ENCODE peak calls at places on chromosome 1, in four cellular contexts. R is neural progenitor cell, D is mesendoderm, T is HepG2. L is an unnamed sample.

GRCh38 chr1:117013310-117013850 is 11.8 kb downstream of the CD101 start:
- DNase-seq in D (no peak), T (no peak), R (no peak), L (no peak)

GRCh38 chr1:156926175-156926574 is 5.7 kb downstream of the LRRC71 start:
- DNase-seq in R (no peak), T (no peak), D (peak; percentile 36), L (no peak)

GRCh38 chr1:93938461-93939145 is 29.4 kb upstream of the GCLM start:
- DNase-seq in R (no peak), D (no peak), T (no peak), L (no peak)

GRCh38 chr1:10836726-10837125 is 40.3 kb upstream of the CASZ1 start:
- DNase-seq in R (no peak), T (no peak), D (no peak), L (no peak)

GRCh38 chr1:217647791-217648190 is 16.6 kb downstream of the SPATA17 start:
- DNase-seq in T (no peak), D (no peak), R (no peak), L (no peak)

GRCh38 chr1:179812501-179813292 is 64.9 kb downstream of the TOR1AIP2 start:
- DNase-seq in D (no peak), R (no peak), T (no peak), L (no peak)

GRCh38 chr1:156115514-156116374 is 1.2 kb downstream of the LMNA start:
- DNase-seq in R (peak; percentile 55), T (peak; percentile 41), D (peak; percentile 81), L (no peak)

GRCh38 chr1:114199017-114199594 is 45.4 kb upstream of the SYT6 start:
- DNase-seq in D (no peak), T (no peak), R (no peak), L (no peak)

GRCh38 chr1:54356680-54357147 is 49.5 kb downstream of the SSBP3 start:
- DNase-seq in R (no peak), D (no peak), T (no peak), L (no peak)

GRCh38 chr1:154619181-154619948 is 11.4 kb upstream of the ADAR start:
- DNase-seq in T (no peak), R (no peak), D (no peak), L (no peak)

GRCh38 chr1:171743014-171743870 is 1.4 kb upstream of the VAMP4 start:
- DNase-seq in D (no peak), R (no peak), T (no peak), L (no peak)

GRCh38 chr1:24803220-24803619 is 58.0 kb downstream of the CLIC4 start:
- DNase-seq in T (no peak), D (no peak), R (no peak), L (no peak)

GRCh38 chr1:79005945-79006344 is 585 bp downstream of the ADGRL4 start:
- DNase-seq in R (peak; percentile 5), T (no peak), D (no peak), L (no peak)

GRCh38 chr1:47725000-47725731 is 272.0 kb downstream of the TRABD2B start:
- DNase-seq in R (peak; percentile 64), D (peak; percentile 69), T (no peak), L (no peak)

GRCh38 chr1:32716312-32717126 is 13.9 kb upstream of the SYNC start:
- DNase-seq in D (peak; percentile 98), T (peak; percentile 89), R (peak; percentile 86), L (peak; percentile 96)

GRCh38 chr1:43348343-43348808 is 10.4 kb upstream of the CDC20 start:
- DNase-seq in D (no peak), T (peak; percentile 26), R (no peak), L (no peak)

GRCh38 chr1:231028676-231029075 is 11.4 kb downstream of the FAM89A start:
- DNase-seq in T (no peak), D (peak; percentile 26), R (peak; percentile 71), L (no peak)

GRCh38 chr1:178542554-178543290 is 29.8 kb downstream of the TEX35 start:
- DNase-seq in T (peak; percentile 67), R (peak; percentile 91), D (peak; percentile 91), L (peak; percentile 88)

GRCh38 chr1:8988618-8988967 is 37.6 kb downstream of the SLC2A7 start:
- DNase-seq in T (no peak), R (no peak), D (no peak), L (no peak)

GRCh38 chr1:149845416-149845815 is 54.0 kb upstream of the BOLA1 start:
- DNase-seq in R (peak; percentile 20), D (peak; percentile 91), T (no peak), L (peak; percentile 94)

GRCh38 chr1:245583575-245584330 is 429.0 kb downstream of the KIF26B start:
- DNase-seq in D (no peak), T (no peak), R (no peak), L (no peak)

GRCh38 chr1:16156848-16157495 is 1.1 kb upstream of the EPHA2 start:
- DNase-seq in R (no peak), D (peak; percentile 75), T (peak; percentile 55), L (no peak)

GRCh38 chr1:89608627-89609338 is 24.1 kb upstream of the LRRC8C start:
- DNase-seq in D (no peak), T (no peak), R (no peak), L (no peak)

GRCh38 chr1:214416417-214417212 is 134.8 kb downstream of the PTPN14 start:
- DNase-seq in D (no peak), R (no peak), T (no peak), L (no peak)

GRCh38 chr1:185419718-185420117 is 102.7 kb upstream of the IVNS1ABP start:
- DNase-seq in R (no peak), D (no peak), T (no peak), L (no peak)

GRCh38 chr1:150550222-150551048 is 1.2 kb downstream of the ADAMTSL4 start:
- DNase-seq in D (peak; percentile 68), R (peak; percentile 13), T (no peak), L (no peak)

GRCh38 chr1:241352401-241352800 is 4.6 kb downstream of the RGS7 start:
- DNase-seq in D (no peak), R (no peak), T (no peak), L (no peak)

GRCh38 chr1:19743793-19744192 is 55.9 kb downstream of the TMCO4 start:
- DNase-seq in D (no peak), R (no peak), T (no peak), L (no peak)

GRCh38 chr1:217953922-217954321 is 322.8 kb downstream of the SPATA17 start:
- DNase-seq in D (no peak), R (no peak), T (no peak), L (no peak)

GRCh38 chr1:29245876-29246275 is 9.6 kb downstream of the PTPRU start:
- DNase-seq in R (peak; percentile 50), D (no peak), T (peak; percentile 51), L (no peak)

GRCh38 chr1:224523676-224524075 is 89.1 kb upstream of the WDR26 start:
- DNase-seq in R (no peak), T (no peak), D (no peak), L (no peak)

GRCh38 chr1:20546637-20547036 is 5.7 kb upstream of the FAM43B start:
- DNase-seq in D (no peak), T (no peak), R (peak; percentile 20), L (no peak)

GRCh38 chr1:230682274-230682673 is 31.6 kb downstream of the AGT start:
- DNase-seq in D (no peak), R (no peak), T (no peak), L (no peak)

GRCh38 chr1:84869750-84870149 is 23.3 kb downstream of the LPAR3 start:
- DNase-seq in T (no peak), R (no peak), D (no peak), L (no peak)

GRCh38 chr1:228440761-228441500 is 24.3 kb upstream of the TRIM17 start:
- DNase-seq in D (no peak), T (no peak), R (no peak), L (no peak)

GRCh38 chr1:53704804-53705445 is 34.0 kb downstream of the GLIS1 start:
- DNase-seq in R (no peak), D (peak; percentile 31), T (no peak), L (no peak)

DNA sequence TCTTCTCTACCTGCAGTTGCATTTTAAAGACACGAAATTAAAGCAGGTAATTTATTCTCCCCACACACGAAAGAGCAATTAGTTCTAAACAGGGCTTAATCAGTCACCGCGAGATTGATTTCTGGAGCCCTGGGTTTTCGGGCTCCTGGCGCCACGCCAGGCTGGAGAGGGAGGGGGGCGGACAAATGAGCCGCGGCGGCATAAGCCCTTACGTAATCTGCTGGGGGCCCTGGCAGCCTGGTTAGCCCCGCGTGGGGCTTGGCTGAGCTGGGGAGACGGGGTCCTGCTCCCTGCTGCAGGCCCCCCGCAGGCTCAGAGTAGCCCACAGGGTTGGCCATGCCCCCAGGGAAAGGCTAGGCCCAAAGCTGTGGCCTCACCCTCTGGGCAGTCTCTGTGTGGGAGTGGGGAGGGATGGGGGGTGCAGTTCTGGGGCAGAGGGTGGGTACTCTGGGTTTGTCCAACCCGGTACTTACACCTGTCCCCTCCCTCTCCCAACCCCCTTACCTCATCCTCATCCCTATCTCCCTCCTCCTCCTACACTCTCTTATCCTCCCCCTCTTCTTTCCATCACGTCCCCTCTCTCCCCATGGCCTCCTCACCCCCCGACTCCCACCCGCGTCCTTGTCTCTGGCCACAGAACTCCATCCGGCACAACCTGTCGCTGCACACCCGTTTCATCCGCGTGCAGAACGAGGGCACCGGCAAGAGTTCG is 19.9 kb downstream of the FOXO6 start:
- DNase-seq in R (peak; percentile 57), T (no peak), D (no peak), L (no peak)
- H3K4me3 ChIP-seq in R (peak overlapping the region; percentile 47), T (no peak overlapping the region), D (no peak overlapping the region), L (peak overlapping the region; percentile 69)

GRCh38 chr1:30699762-30700161 is 23.6 kb downstream of the MATN1 start:
- DNase-seq in D (no peak), T (no peak), R (no peak), L (no peak)

GRCh38 chr1:30700528-30701265 is 22.7 kb downstream of the MATN1 start:
- DNase-seq in R (no peak), T (no peak), D (no peak), L (no peak)

GRCh38 chr1:30698401-30698981 is 24.9 kb downstream of the MATN1 start:
- DNase-seq in T (no peak), R (no peak), D (peak; percentile 19), L (no peak)

GRCh38 chr1:30702823-30703222 is 20.6 kb downstream of the MATN1 start:
- DNase-seq in R (no peak), T (no peak), D (no peak), L (no peak)

DNA sequence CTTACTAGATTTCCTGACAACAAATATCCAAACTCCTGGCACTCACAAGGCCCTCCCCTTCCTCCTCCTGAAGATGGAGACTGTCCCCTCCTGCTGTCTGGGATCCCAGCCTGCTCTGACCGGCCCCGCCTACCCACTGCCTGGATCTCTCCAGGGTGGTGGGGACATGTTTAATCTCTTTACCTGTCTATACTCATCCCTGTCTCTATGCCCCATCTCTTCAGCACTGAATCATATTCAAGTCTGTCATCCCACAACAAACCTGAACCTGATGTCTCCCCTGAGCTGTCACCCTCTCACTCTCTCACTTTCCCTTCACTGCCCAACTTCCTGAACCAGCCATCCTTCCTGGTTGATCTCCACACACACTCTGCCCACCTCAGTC is 22.1 kb downstream of the MATN1 start:
- DNase-seq in R (no peak), T (no peak), D (no peak), L (no peak)
- H3K9ac ChIP-seq in R (no peak overlapping the region), T (no peak overlapping the region), D (no peak overlapping the region), L (no peak overlapping the region)

DNA sequence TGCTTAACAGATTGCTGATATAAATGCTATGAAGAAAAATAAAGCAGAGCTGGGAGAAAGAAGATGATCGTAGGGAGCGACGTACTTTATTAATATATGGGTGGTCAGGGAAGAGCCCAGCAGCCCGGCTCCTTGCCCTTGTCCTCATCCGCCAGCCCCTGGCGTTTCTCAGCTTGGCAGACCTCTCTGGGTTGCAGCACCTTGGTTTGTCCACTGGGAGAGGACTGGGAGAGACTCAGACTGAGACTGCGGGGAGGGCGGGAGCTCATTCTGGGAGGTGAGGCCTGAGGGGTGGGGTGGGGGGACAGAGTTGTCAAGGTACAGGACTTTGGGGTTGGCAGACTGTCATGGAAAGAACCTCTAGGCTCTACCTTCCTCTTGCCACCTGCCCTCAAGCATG is 3.3 kb upstream of the S100A3 start:
- DNase-seq in D (no peak), T (no peak), R (no peak), L (no peak)
- H3K4me1 ChIP-seq in D (peaks cover 3% of the 10 kb centered on the region), T (peaks cover 58% of the 10 kb centered on the region), R (peaks cover 4% of the 10 kb centered on the region), L (peaks cover 29% of the 10 kb centered on the region)

GRCh38 chr1:157994704-157995540 is 1.5 kb downstream of the KIRREL1 start:
- DNase-seq in R (no peak), D (no peak), T (no peak), L (no peak)
- H3K4me3 ChIP-seq in R (peak overlapping the region; percentile 90), D (peak overlapping the region; percentile 2), T (no peak overlapping the region), L (peak overlapping the region; percentile 90)